ENCODE peak calls at places on chromosomes 16 and 17, in seven cellular contexts. One of them, this sample, is unnamed.

GRCh38 chr17:47266782-47267181 is 13.2 kb downstream of the ITGB3 start:
- DNase-seq in Peyer's patch: no peak
- DNase-seq in activated naive CD4-positive, alpha-beta T cell treated with Interleukin-2 at 50 U/mL for 16 hours: no peak
- DNase-seq in left cardiac atrium: no peak
- DNase-seq in astrocyte of the spinal cord: peak; percentile 66
- DNase-seq in activated CD4-positive, alpha-beta T cell treated with anti-CD3 and anti-CD28 coated beads, Interleukin-2, amount 10 ng/mL, durations not matched to agents 7 days and 5 days: no peak
- DNase-seq in NCI-H1436: no peak
- DNase-seq in this sample: no peak

GRCh38 chr16:53754938-53755910 is 51.3 kb downstream of the FTO start:
- DNase-seq in activated naive CD4-positive, alpha-beta T cell treated with Interleukin-2 at 50 U/mL for 16 hours: no peak
- DNase-seq in astrocyte of the spinal cord: no peak
- DNase-seq in Peyer's patch: peak; percentile 77
- DNase-seq in NCI-H1436: no peak
- DNase-seq in activated CD4-positive, alpha-beta T cell treated with anti-CD3 and anti-CD28 coated beads, Interleukin-2, amount 10 ng/mL, durations not matched to agents 7 days and 5 days: no peak
- DNase-seq in left cardiac atrium: peak; percentile 44
- DNase-seq in this sample: no peak

GRCh38 chr16:31093132-31093703 is 1.4 kb downstream of the VKORC1 start:
- DNase-seq in activated CD4-positive, alpha-beta T cell treated with anti-CD3 and anti-CD28 coated beads, Interleukin-2, amount 10 ng/mL, durations not matched to agents 7 days and 5 days: no peak
- DNase-seq in activated naive CD4-positive, alpha-beta T cell treated with Interleukin-2 at 50 U/mL for 16 hours: no peak
- DNase-seq in astrocyte of the spinal cord: peak; percentile 32
- DNase-seq in NCI-H1436: no peak
- DNase-seq in left cardiac atrium: no peak
- DNase-seq in Peyer's patch: peak; percentile 71
- DNase-seq in this sample: no peak

GRCh38 chr17:77884019-77884418 is 74.5 kb upstream of the TNRC6C start:
- DNase-seq in NCI-H1436: peak; percentile 95
- DNase-seq in activated naive CD4-positive, alpha-beta T cell treated with Interleukin-2 at 50 U/mL for 16 hours: no peak
- DNase-seq in activated CD4-positive, alpha-beta T cell treated with anti-CD3 and anti-CD28 coated beads, Interleukin-2, amount 10 ng/mL, durations not matched to agents 7 days and 5 days: peak; percentile 28
- DNase-seq in left cardiac atrium: peak; percentile 66
- DNase-seq in astrocyte of the spinal cord: no peak
- DNase-seq in Peyer's patch: no peak
- DNase-seq in this sample: no peak

GRCh38 chr17:71986886-71987285 is 133.9 kb upstream of the SOX9 start:
- DNase-seq in left cardiac atrium: no peak
- DNase-seq in astrocyte of the spinal cord: peak; percentile 9
- DNase-seq in Peyer's patch: no peak
- DNase-seq in activated naive CD4-positive, alpha-beta T cell treated with Interleukin-2 at 50 U/mL for 16 hours: no peak
- DNase-seq in activated CD4-positive, alpha-beta T cell treated with anti-CD3 and anti-CD28 coated beads, Interleukin-2, amount 10 ng/mL, durations not matched to agents 7 days and 5 days: no peak
- DNase-seq in NCI-H1436: no peak
- DNase-seq in this sample: no peak

GRCh38 chr17:68133370-68134045 is 98.0 kb downstream of the KPNA2 start:
- DNase-seq in NCI-H1436: no peak
- DNase-seq in left cardiac atrium: peak; percentile 44
- DNase-seq in activated naive CD4-positive, alpha-beta T cell treated with Interleukin-2 at 50 U/mL for 16 hours: no peak
- DNase-seq in Peyer's patch: no peak
- DNase-seq in astrocyte of the spinal cord: no peak
- DNase-seq in activated CD4-positive, alpha-beta T cell treated with anti-CD3 and anti-CD28 coated beads, Interleukin-2, amount 10 ng/mL, durations not matched to agents 7 days and 5 days: no peak
- DNase-seq in this sample: no peak

GRCh38 chr17:67040652-67041051 is 3.7 kb upstream of the CACNG1 start:
- DNase-seq in astrocyte of the spinal cord: no peak
- DNase-seq in NCI-H1436: no peak
- DNase-seq in activated naive CD4-positive, alpha-beta T cell treated with Interleukin-2 at 50 U/mL for 16 hours: no peak
- DNase-seq in Peyer's patch: no peak
- DNase-seq in left cardiac atrium: no peak
- DNase-seq in activated CD4-positive, alpha-beta T cell treated with anti-CD3 and anti-CD28 coated beads, Interleukin-2, amount 10 ng/mL, durations not matched to agents 7 days and 5 days: no peak
- DNase-seq in this sample: no peak

GRCh38 chr17:50278526-50279180 is 4.4 kb downstream of the TMEM92 start:
- DNase-seq in NCI-H1436: no peak
- DNase-seq in left cardiac atrium: no peak
- DNase-seq in astrocyte of the spinal cord: no peak
- DNase-seq in activated CD4-positive, alpha-beta T cell treated with anti-CD3 and anti-CD28 coated beads, Interleukin-2, amount 10 ng/mL, durations not matched to agents 7 days and 5 days: no peak
- DNase-seq in activated naive CD4-positive, alpha-beta T cell treated with Interleukin-2 at 50 U/mL for 16 hours: no peak
- DNase-seq in Peyer's patch: no peak
- DNase-seq in this sample: no peak

GRCh38 chr17:75010683-75011406 is 1.6 kb upstream of the MRPL58 start:
- DNase-seq in astrocyte of the spinal cord: peak; percentile 35
- DNase-seq in Peyer's patch: peak; percentile 59
- DNase-seq in activated naive CD4-positive, alpha-beta T cell treated with Interleukin-2 at 50 U/mL for 16 hours: no peak
- DNase-seq in left cardiac atrium: no peak
- DNase-seq in activated CD4-positive, alpha-beta T cell treated with anti-CD3 and anti-CD28 coated beads, Interleukin-2, amount 10 ng/mL, durations not matched to agents 7 days and 5 days: no peak
- DNase-seq in NCI-H1436: peak; percentile 55
- DNase-seq in this sample: no peak

GRCh38 chr17:22270381-22270780 is 578.1 kb downstream of the KCNJ18 start:
- DNase-seq in astrocyte of the spinal cord: no peak
- DNase-seq in activated naive CD4-positive, alpha-beta T cell treated with Interleukin-2 at 50 U/mL for 16 hours: no peak
- DNase-seq in Peyer's patch: no peak
- DNase-seq in left cardiac atrium: no peak
- DNase-seq in NCI-H1436: no peak
- DNase-seq in activated CD4-positive, alpha-beta T cell treated with anti-CD3 and anti-CD28 coated beads, Interleukin-2, amount 10 ng/mL, durations not matched to agents 7 days and 5 days: no peak
- DNase-seq in this sample: no peak

GRCh38 chr16:57774886-57775285 is 27.4 kb downstream of the KIFC3 start:
- DNase-seq in astrocyte of the spinal cord: no peak
- DNase-seq in activated CD4-positive, alpha-beta T cell treated with anti-CD3 and anti-CD28 coated beads, Interleukin-2, amount 10 ng/mL, durations not matched to agents 7 days and 5 days: no peak
- DNase-seq in left cardiac atrium: no peak
- DNase-seq in Peyer's patch: no peak
- DNase-seq in activated naive CD4-positive, alpha-beta T cell treated with Interleukin-2 at 50 U/mL for 16 hours: no peak
- DNase-seq in NCI-H1436: no peak
- DNase-seq in this sample: no peak

GRCh38 chr16:24921229-24921628 is 75.5 kb downstream of the SLC5A11 start:
- DNase-seq in left cardiac atrium: no peak
- DNase-seq in astrocyte of the spinal cord: no peak
- DNase-seq in Peyer's patch: no peak
- DNase-seq in activated CD4-positive, alpha-beta T cell treated with anti-CD3 and anti-CD28 coated beads, Interleukin-2, amount 10 ng/mL, durations not matched to agents 7 days and 5 days: no peak
- DNase-seq in activated naive CD4-positive, alpha-beta T cell treated with Interleukin-2 at 50 U/mL for 16 hours: no peak
- DNase-seq in NCI-H1436: no peak
- DNase-seq in this sample: no peak

GRCh38 chr16:920722-921121 is 50.1 kb downstream of the LMF1 start:
- DNase-seq in NCI-H1436: no peak
- DNase-seq in astrocyte of the spinal cord: no peak
- DNase-seq in activated CD4-positive, alpha-beta T cell treated with anti-CD3 and anti-CD28 coated beads, Interleukin-2, amount 10 ng/mL, durations not matched to agents 7 days and 5 days: no peak
- DNase-seq in left cardiac atrium: peak; percentile 40
- DNase-seq in activated naive CD4-positive, alpha-beta T cell treated with Interleukin-2 at 50 U/mL for 16 hours: no peak
- DNase-seq in Peyer's patch: no peak
- DNase-seq in this sample: no peak

GRCh38 chr17:13698832-13699231 is 97.1 kb upstream of the HS3ST3A1 start:
- DNase-seq in activated naive CD4-positive, alpha-beta T cell treated with Interleukin-2 at 50 U/mL for 16 hours: no peak
- DNase-seq in activated CD4-positive, alpha-beta T cell treated with anti-CD3 and anti-CD28 coated beads, Interleukin-2, amount 10 ng/mL, durations not matched to agents 7 days and 5 days: no peak
- DNase-seq in NCI-H1436: no peak
- DNase-seq in astrocyte of the spinal cord: no peak
- DNase-seq in left cardiac atrium: no peak
- DNase-seq in Peyer's patch: no peak
- DNase-seq in this sample: no peak

GRCh38 chr17:71180801-71181385 is 939.9 kb upstream of the SOX9 start:
- DNase-seq in left cardiac atrium: no peak
- DNase-seq in NCI-H1436: peak; percentile 35
- DNase-seq in activated CD4-positive, alpha-beta T cell treated with anti-CD3 and anti-CD28 coated beads, Interleukin-2, amount 10 ng/mL, durations not matched to agents 7 days and 5 days: no peak
- DNase-seq in Peyer's patch: peak; percentile 50
- DNase-seq in activated naive CD4-positive, alpha-beta T cell treated with Interleukin-2 at 50 U/mL for 16 hours: no peak
- DNase-seq in astrocyte of the spinal cord: peak; percentile 81
- DNase-seq in this sample: peak; percentile 13

GRCh38 chr17:74227271-74227670 is 13.9 kb downstream of the TTYH2 start:
- DNase-seq in left cardiac atrium: no peak
- DNase-seq in astrocyte of the spinal cord: no peak
- DNase-seq in NCI-H1436: no peak
- DNase-seq in activated naive CD4-positive, alpha-beta T cell treated with Interleukin-2 at 50 U/mL for 16 hours: no peak
- DNase-seq in activated CD4-positive, alpha-beta T cell treated with anti-CD3 and anti-CD28 coated beads, Interleukin-2, amount 10 ng/mL, durations not matched to agents 7 days and 5 days: no peak
- DNase-seq in Peyer's patch: no peak
- DNase-seq in this sample: no peak

GRCh38 chr17:59842901-59843652 is 49.7 kb downstream of the TUBD1 start:
- DNase-seq in activated CD4-positive, alpha-beta T cell treated with anti-CD3 and anti-CD28 coated beads, Interleukin-2, amount 10 ng/mL, durations not matched to agents 7 days and 5 days: no peak
- DNase-seq in astrocyte of the spinal cord: peak; percentile 98
- DNase-seq in Peyer's patch: peak; percentile 73
- DNase-seq in activated naive CD4-positive, alpha-beta T cell treated with Interleukin-2 at 50 U/mL for 16 hours: peak; percentile 71
- DNase-seq in NCI-H1436: no peak
- DNase-seq in left cardiac atrium: peak; percentile 57
- DNase-seq in this sample: peak; percentile 98

GRCh38 chr16:74563828-74564263 is 43.1 kb downstream of the GLG1 start:
- DNase-seq in left cardiac atrium: no peak
- DNase-seq in astrocyte of the spinal cord: peak; percentile 28
- DNase-seq in activated naive CD4-positive, alpha-beta T cell treated with Interleukin-2 at 50 U/mL for 16 hours: peak; percentile 11
- DNase-seq in NCI-H1436: no peak
- DNase-seq in activated CD4-positive, alpha-beta T cell treated with anti-CD3 and anti-CD28 coated beads, Interleukin-2, amount 10 ng/mL, durations not matched to agents 7 days and 5 days: no peak
- DNase-seq in Peyer's patch: no peak
- DNase-seq in this sample: no peak

GRCh38 chr17:521168-521525 is 168.5 kb upstream of the RPH3AL start:
- DNase-seq in astrocyte of the spinal cord: peak; percentile 27
- DNase-seq in activated naive CD4-positive, alpha-beta T cell treated with Interleukin-2 at 50 U/mL for 16 hours: no peak
- DNase-seq in left cardiac atrium: no peak
- DNase-seq in Peyer's patch: no peak
- DNase-seq in NCI-H1436: no peak
- DNase-seq in activated CD4-positive, alpha-beta T cell treated with anti-CD3 and anti-CD28 coated beads, Interleukin-2, amount 10 ng/mL, durations not matched to agents 7 days and 5 days: no peak
- DNase-seq in this sample: no peak

GRCh38 chr17:62045517-62045916 is 19.6 kb downstream of the MED13 start:
- DNase-seq in activated CD4-positive, alpha-beta T cell treated with anti-CD3 and anti-CD28 coated beads, Interleukin-2, amount 10 ng/mL, durations not matched to agents 7 days and 5 days: no peak
- DNase-seq in Peyer's patch: no peak
- DNase-seq in activated naive CD4-positive, alpha-beta T cell treated with Interleukin-2 at 50 U/mL for 16 hours: no peak
- DNase-seq in NCI-H1436: no peak
- DNase-seq in left cardiac atrium: no peak
- DNase-seq in astrocyte of the spinal cord: no peak
- DNase-seq in this sample: no peak

GRCh38 chr17:76524598-76525512 is 12.7 kb downstream of the CYGB start:
- DNase-seq in activated naive CD4-positive, alpha-beta T cell treated with Interleukin-2 at 50 U/mL for 16 hours: no peak
- DNase-seq in Peyer's patch: no peak
- DNase-seq in left cardiac atrium: peak; percentile 84
- DNase-seq in astrocyte of the spinal cord: no peak
- DNase-seq in activated CD4-positive, alpha-beta T cell treated with anti-CD3 and anti-CD28 coated beads, Interleukin-2, amount 10 ng/mL, durations not matched to agents 7 days and 5 days: no peak
- DNase-seq in NCI-H1436: no peak
- DNase-seq in this sample: no peak

GRCh38 chr16:1309888-1310831 is 724 bp downstream of the UBE2I start:
- DNase-seq in astrocyte of the spinal cord: peak; percentile 32
- DNase-seq in NCI-H1436: no peak
- DNase-seq in Peyer's patch: peak; percentile 67
- DNase-seq in left cardiac atrium: peak; percentile 64
- DNase-seq in activated naive CD4-positive, alpha-beta T cell treated with Interleukin-2 at 50 U/mL for 16 hours: peak; percentile 69
- DNase-seq in activated CD4-positive, alpha-beta T cell treated with anti-CD3 and anti-CD28 coated beads, Interleukin-2, amount 10 ng/mL, durations not matched to agents 7 days and 5 days: peak; percentile 62
- DNase-seq in this sample: peak; percentile 13

GRCh38 chr17:82012482-82013295 is 10.0 kb downstream of the CENPX start:
- DNase-seq in activated CD4-positive, alpha-beta T cell treated with anti-CD3 and anti-CD28 coated beads, Interleukin-2, amount 10 ng/mL, durations not matched to agents 7 days and 5 days: no peak
- DNase-seq in activated naive CD4-positive, alpha-beta T cell treated with Interleukin-2 at 50 U/mL for 16 hours: no peak
- DNase-seq in NCI-H1436: peak; percentile 53
- DNase-seq in Peyer's patch: no peak
- DNase-seq in astrocyte of the spinal cord: no peak
- DNase-seq in left cardiac atrium: no peak
- DNase-seq in this sample: no peak

GRCh38 chr17:54864070-54864469 is 36.6 kb upstream of the TOM1L1 start:
- DNase-seq in NCI-H1436: no peak
- DNase-seq in Peyer's patch: no peak
- DNase-seq in activated naive CD4-positive, alpha-beta T cell treated with Interleukin-2 at 50 U/mL for 16 hours: no peak
- DNase-seq in left cardiac atrium: no peak
- DNase-seq in astrocyte of the spinal cord: no peak
- DNase-seq in activated CD4-positive, alpha-beta T cell treated with anti-CD3 and anti-CD28 coated beads, Interleukin-2, amount 10 ng/mL, durations not matched to agents 7 days and 5 days: no peak
- DNase-seq in this sample: no peak